ENCODE peak calls at places on chromosomes 12 and 14, in six cellular contexts. S is IMR-90, F is progenitor cell of endocrine pancreas, R is fibroblast of mammary gland, L is stomach, G is left ventricle myocardium inferior. B is an unnamed sample.

GRCh38 chr12:88993655-88994054 is 358.6 kb downstream of the DUSP6 start:
- DNase-seq in S (peak), F (no peak), R (peak), L (no peak), G (no peak), B (no peak)

GRCh38 chr14:46734287-46734686 is 82.7 kb upstream of the RPL10L start:
- DNase-seq in S (no peak), F (no peak), R (no peak), L (no peak), G (no peak), B (no peak)

GRCh38 chr12:112711507-112711906 is 80.0 kb upstream of the RPH3A start:
- DNase-seq in S (no peak), F (no peak), R (no peak), L (no peak), G (no peak), B (no peak)

GRCh38 chr14:71290960-71291466 is 383.8 kb downstream of the PCNX1 start:
- DNase-seq in S (peak), F (no peak), R (peak), L (no peak), G (no peak), B (no peak)

GRCh38 chr12:114190971-114191370 is 215.0 kb downstream of the TBX5 start:
- DNase-seq in S (no peak), F (no peak), R (no peak), L (no peak), G (no peak), B (no peak)

GRCh38 chr14:91484744-91485143 is 25.4 kb downstream of the PPP4R3A start:
- DNase-seq in S (no peak), F (no peak), R (no peak), L (no peak), G (no peak), B (no peak)

GRCh38 chr14:75715926-75716780 is 55.1 kb downstream of the TTLL5 start:
- DNase-seq in S (peak), F (no peak), R (peak), L (no peak), G (no peak), B (no peak)

GRCh38 chr14:24068711-24069410 is 2.5 kb upstream of the CPNE6 start:
- DNase-seq in S (no peak), F (no peak), R (no peak), L (no peak), G (no peak), B (no peak)

GRCh38 chr14:23481362-23481970 is 12.0 kb downstream of the NGDN start:
- DNase-seq in S (peak), F (no peak), R (peak), L (no peak), G (no peak), B (no peak)

GRCh38 chr14:103630364-103631108 is 1.5 kb downstream of the KLC1 start:
- DNase-seq in S (peak), F (no peak), R (no peak), L (no peak), G (no peak), B (no peak)

GRCh38 chr14:75437201-75438143 is 9.7 kb downstream of the JDP2 start:
- DNase-seq in S (no peak), F (no peak), R (no peak), L (no peak), G (no peak), B (no peak)

GRCh38 chr12:68809190-68810026 is 1.4 kb downstream of the MDM2 start:
- DNase-seq in S (no peak), F (no peak), R (no peak), L (no peak), G (no peak), B (no peak)

GRCh38 chr12:68868043-68868790 is 60.2 kb downstream of the MDM2 start:
- DNase-seq in S (no peak), F (no peak), R (no peak), L (no peak), G (no peak), B (no peak)

GRCh38 chr12:71756054-71756675 is 1.5 kb downstream of the RAB21 start:
- DNase-seq in S (no peak), F (no peak), R (peak), L (no peak), G (no peak), B (no peak)

GRCh38 chr14:71388336-71388735 is 481.1 kb downstream of the PCNX1 start:
- DNase-seq in S (no peak), F (no peak), R (no peak), L (no peak), G (no peak), B (no peak)

GRCh38 chr12:121036810-121037326 is 2.2 kb downstream of the OASL start:
- DNase-seq in S (peak), F (no peak), R (peak), L (no peak), G (no peak), B (no peak)

GRCh38 chr14:76203086-76204001 is 51.6 kb downstream of the GPATCH2L start:
- DNase-seq in S (peak), F (no peak), R (peak), L (no peak), G (no peak), B (no peak)

GRCh38 chr12:69783365-69783764 is 41.7 kb upstream of the MYRFL start:
- DNase-seq in S (no peak), F (no peak), R (no peak), L (no peak), G (no peak), B (no peak)

GRCh38 chr12:69987453-69988102 is 162.6 kb downstream of the MYRFL start:
- DNase-seq in S (peak), F (no peak), R (peak), L (no peak), G (no peak), B (no peak)

GRCh38 chr14:89508863-89509262 is 91.8 kb upstream of the FOXN3 start:
- DNase-seq in S (no peak), F (no peak), R (no peak), L (no peak), G (no peak), B (no peak)

GRCh38 chr14:23364604-23365352 is at the start of gene EFS:
- DNase-seq in S (peak), F (no peak), R (no peak), L (no peak), G (peak), B (peak)

GRCh38 chr12:94110258-94110657 is 38.1 kb upstream of the PLXNC1 start:
- DNase-seq in S (no peak), F (no peak), R (no peak), L (no peak), G (no peak), B (no peak)
- TF ChIP-seq CTCF in S (no peak), F (no peak), R (no peak), L (no peak), G (no peak), B (no peak)

GRCh38 chr14:105166571-105167302 is 1.8 kb downstream of the JAG2 start:
- DNase-seq in S (no peak), F (no peak), R (no peak), L (no peak), G (no peak), B (no peak)

GRCh38 chr14:105168093-105168420 is 519 bp downstream of the JAG2 start:
- DNase-seq in S (no peak), F (no peak), R (no peak), L (no peak), G (no peak), B (no peak)

GRCh38 chr14:105168979-105169507 is 467 bp upstream of the JAG2 start:
- DNase-seq in S (no peak), F (no peak), R (no peak), L (no peak), G (no peak), B (peak)

GRCh38 chr14:105168496-105168978 is at the start of gene JAG2:
- DNase-seq in S (no peak), F (no peak), R (no peak), L (peak), G (peak), B (no peak)

GRCh38 chr14:105167303-105168092 is 1.1 kb downstream of the JAG2 start:
- DNase-seq in S (no peak), F (no peak), R (no peak), L (peak), G (no peak), B (no peak)
- TF ChIP-seq CTCF in S (no peak), F (peak), R (no peak), L (no peak), G (peak), B (no peak)

GRCh38 chr12:14418526-14418925 is 53.0 kb downstream of the ATF7IP start:
- DNase-seq in S (peak), F (no peak), R (peak), L (no peak), G (no peak), B (no peak)
- TF ChIP-seq CTCF in S (peak), F (peak), R (peak), L (no peak), G (peak), B (peak)

GRCh38 chr12:457676-458075 is 2.1 kb upstream of the B4GALNT3 start:
- DNase-seq in S (no peak), F (no peak), R (no peak), L (no peak), G (no peak), B (no peak)

GRCh38 chr12:449203-449602 is 10.5 kb upstream of the B4GALNT3 start:
- DNase-seq in S (no peak), F (no peak), R (no peak), L (no peak), G (no peak), B (no peak)

GRCh38 chr12:455821-456220 is 3.9 kb upstream of the B4GALNT3 start:
- DNase-seq in S (no peak), F (no peak), R (no peak), L (no peak), G (no peak), B (no peak)

GRCh38 chr12:450438-450837 is 9.3 kb upstream of the B4GALNT3 start:
- DNase-seq in S (no peak), F (no peak), R (no peak), L (peak), G (no peak), B (no peak)

DNA sequence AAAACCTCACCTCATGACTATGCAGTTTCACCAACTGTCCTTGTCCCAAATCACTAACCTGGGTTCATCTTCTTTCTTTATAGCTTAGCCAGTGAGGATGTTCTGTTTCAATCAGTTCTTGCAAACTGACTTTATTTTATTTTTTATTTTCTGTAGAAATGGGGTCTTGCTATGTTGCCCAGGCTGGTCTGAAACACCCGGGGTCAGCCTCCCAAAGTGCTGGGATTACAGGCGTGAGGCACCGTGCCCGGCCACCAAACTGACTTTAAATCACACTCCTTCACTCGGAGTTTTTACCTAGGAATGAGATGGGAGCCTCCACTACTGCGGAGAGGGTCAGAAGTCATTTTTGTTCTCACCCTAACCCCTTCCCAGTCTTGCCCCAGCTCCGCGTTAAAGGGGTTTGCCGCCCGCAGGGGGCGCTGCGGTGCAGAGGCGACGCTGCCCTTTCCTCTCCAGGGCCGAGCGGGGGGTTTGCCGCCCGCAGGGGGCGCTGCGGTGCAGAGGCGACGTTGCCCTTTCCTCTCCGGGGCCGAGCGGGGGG is 7.0 kb upstream of the B4GALNT3 start:
- DNase-seq in S (no peak), F (no peak), R (no peak), L (peak), G (no peak), B (no peak)
- TF ChIP-seq CTCF in S (no peak), F (no peak), R (no peak), L (no peak), G (no peak), B (peak)

GRCh38 chr12:754238-754816 is 1.9 kb downstream of the WNK1 start:
- DNase-seq in S (no peak), F (no peak), R (peak), L (no peak), G (no peak), B (peak)

GRCh38 chr12:751828-752672 is at the start of gene WNK1:
- DNase-seq in S (peak), F (peak), R (peak), L (peak), G (peak), B (peak)

GRCh38 chr12:751192-751827 is 1.1 kb upstream of the WNK1 start:
- DNase-seq in S (peak), F (peak), R (peak), L (peak), G (peak), B (peak)

GRCh38 chr12:753401-754237 is 1.2 kb downstream of the WNK1 start:
- DNase-seq in S (no peak), F (peak), R (peak), L (peak), G (peak), B (peak)

GRCh38 chr12:752673-753400 is 458 bp downstream of the WNK1 start:
- DNase-seq in S (peak), F (peak), R (peak), L (peak), G (peak), B (peak)
- TF ChIP-seq CTCF in S (peak), F (peak), R (no peak), L (no peak), G (peak), B (no peak)

GRCh38 chr12:27969011-27969900 is 3.3 kb downstream of the PTHLH start:
- DNase-seq in S (peak), F (peak), R (peak), L (no peak), G (peak), B (no peak)

GRCh38 chr12:27970391-27970980 is 2.0 kb downstream of the PTHLH start:
- DNase-seq in S (peak), F (peak), R (peak), L (no peak), G (no peak), B (no peak)

GRCh38 chr12:27970981-27971489 is 1.5 kb downstream of the PTHLH start:
- DNase-seq in S (no peak), F (no peak), R (no peak), L (no peak), G (no peak), B (peak)

GRCh38 chr12:27971606-27972005 is 927 bp downstream of the PTHLH start:
- DNase-seq in S (peak), F (no peak), R (no peak), L (no peak), G (no peak), B (no peak)

DNA sequence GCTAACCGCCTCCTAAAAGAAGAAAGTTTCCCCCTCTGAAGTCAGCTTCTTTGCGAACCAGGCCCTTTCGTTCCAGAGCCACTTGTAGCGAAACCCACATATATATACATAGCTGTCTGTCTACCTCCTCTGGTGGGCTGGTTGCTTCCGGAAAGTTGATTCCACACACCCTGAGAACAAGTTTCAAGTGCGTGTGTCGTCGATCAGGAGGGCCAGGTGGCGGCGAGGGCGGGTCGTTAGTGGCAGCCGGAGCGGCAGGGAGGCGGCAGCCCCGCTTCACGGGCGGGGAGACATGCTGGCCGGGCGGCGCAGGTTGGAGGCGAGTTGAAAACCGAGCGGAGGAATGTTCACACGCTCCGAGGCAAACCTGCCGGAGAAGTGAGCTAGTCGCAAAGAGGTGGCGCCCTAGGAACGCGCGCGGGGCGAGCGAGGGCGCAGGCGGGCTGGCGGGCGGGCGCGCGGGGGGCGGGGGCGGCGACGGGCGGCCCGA is 2.6 kb downstream of the PTHLH start:
- DNase-seq in S (peak), F (peak), R (peak), L (peak), G (peak), B (peak)
- TF ChIP-seq CTCF in S (peak), F (no peak), R (no peak), L (no peak), G (no peak), B (no peak)

GRCh38 chr14:86790408-86791364 is 1202.3 kb downstream of the GALC start:
- DNase-seq in S (no peak), F (no peak), R (no peak), L (no peak), G (no peak), B (no peak)
- TF ChIP-seq CTCF in S (no peak), F (no peak), R (no peak), L (no peak), G (no peak), B (no peak)

DNA sequence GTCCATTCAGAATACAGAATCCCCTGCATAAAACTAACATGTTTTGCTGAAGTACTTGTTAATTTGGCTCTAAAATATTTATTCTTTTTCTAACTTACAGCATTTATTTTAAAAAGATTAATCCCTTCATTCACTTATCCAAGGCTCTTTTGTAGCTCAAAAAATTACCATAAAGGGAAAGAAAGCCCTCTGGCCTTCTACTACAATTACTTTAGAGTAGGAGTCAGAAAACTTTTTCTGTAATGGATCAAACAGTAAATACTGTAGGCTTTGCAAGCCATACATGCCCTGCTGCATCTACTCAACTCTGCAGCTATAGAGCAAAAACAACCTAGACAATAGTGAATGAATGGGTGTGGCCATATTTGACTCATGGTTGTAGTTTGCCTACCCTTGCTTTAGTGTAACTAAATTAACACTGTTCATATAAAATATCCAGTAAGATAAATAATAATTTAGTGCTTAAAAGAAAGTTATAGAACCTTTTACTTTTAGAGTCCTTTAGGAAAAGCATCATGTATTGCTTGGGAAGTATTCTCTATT is 74.2 kb upstream of the ZFP36L1 start:
- DNase-seq in S (no peak), F (no peak), R (no peak), L (no peak), G (no peak), B (no peak)
- TF ChIP-seq CTCF in S (no peak), F (no peak), R (no peak), L (no peak), G (no peak), B (no peak)

GRCh38 chr14:72544615-72545387 is 349.1 kb downstream of the DPF3 start:
- DNase-seq in S (no peak), F (no peak), R (no peak), L (no peak), G (no peak), B (no peak)

GRCh38 chr14:72543325-72543724 is 350.6 kb downstream of the DPF3 start:
- DNase-seq in S (peak), F (no peak), R (no peak), L (no peak), G (no peak), B (no peak)

GRCh38 chr14:72547999-72548398 is 345.9 kb downstream of the DPF3 start:
- DNase-seq in S (no peak), F (no peak), R (no peak), L (no peak), G (no peak), B (no peak)

GRCh38 chr14:72546359-72547035 is 347.4 kb downstream of the DPF3 start:
- DNase-seq in S (no peak), F (no peak), R (no peak), L (no peak), G (no peak), B (no peak)

GRCh38 chr14:72545411-72546311 is 348.2 kb downstream of the DPF3 start:
- DNase-seq in S (no peak), F (no peak), R (no peak), L (no peak), G (no peak), B (no peak)
- TF ChIP-seq CTCF in S (no peak), F (no peak), R (no peak), L (no peak), G (no peak), B (no peak)

B was measured in mesothelial cell of epicardium.